ENCODE peak calls at places on chromosomes 16 and 17, in six cellular contexts. One of them, this sample, is unnamed.

GRCh38 chr17:7912927-7913524 is 3.1 kb downstream of the RNF227 start:
- DNase-seq in neural progenitor cell: peak
- DNase-seq in H1: no peak
- DNase-seq in iPS DF 6.9: no peak
- DNase-seq in spleen: no peak
- DNase-seq in foreskin fibroblast: peak
- DNase-seq in this sample: no peak

GRCh38 chr17:9074106-9074505 is 52.8 kb downstream of the NTN1 start:
- DNase-seq in neural progenitor cell: no peak
- DNase-seq in H1: no peak
- DNase-seq in iPS DF 6.9: no peak
- DNase-seq in spleen: no peak
- DNase-seq in foreskin fibroblast: no peak
- DNase-seq in this sample: no peak

GRCh38 chr17:16214190-16215001 is 938 bp downstream of the NCOR1 start:
- DNase-seq in neural progenitor cell: peak
- DNase-seq in H1: no peak
- DNase-seq in iPS DF 6.9: no peak
- DNase-seq in spleen: no peak
- DNase-seq in foreskin fibroblast: no peak
- DNase-seq in this sample: no peak

GRCh38 chr17:65799454-65799853 is 238.0 kb upstream of the AXIN2 start:
- DNase-seq in neural progenitor cell: no peak
- DNase-seq in H1: no peak
- DNase-seq in iPS DF 6.9: no peak
- DNase-seq in spleen: no peak
- DNase-seq in foreskin fibroblast: no peak
- DNase-seq in this sample: no peak

GRCh38 chr17:62178579-62178978 is 113.5 kb upstream of the MED13 start:
- DNase-seq in neural progenitor cell: no peak
- DNase-seq in H1: no peak
- DNase-seq in iPS DF 6.9: no peak
- DNase-seq in spleen: no peak
- DNase-seq in foreskin fibroblast: peak
- DNase-seq in this sample: no peak

GRCh38 chr16:23359092-23359760 is 57.1 kb downstream of the SCNN1B start:
- DNase-seq in neural progenitor cell: no peak
- DNase-seq in H1: no peak
- DNase-seq in iPS DF 6.9: no peak
- DNase-seq in spleen: peak
- DNase-seq in foreskin fibroblast: peak
- DNase-seq in this sample: no peak

GRCh38 chr17:40921026-40921425 is 16.4 kb downstream of the KRT23 start:
- DNase-seq in neural progenitor cell: no peak
- DNase-seq in H1: no peak
- DNase-seq in iPS DF 6.9: no peak
- DNase-seq in spleen: no peak
- DNase-seq in foreskin fibroblast: peak
- DNase-seq in this sample: no peak

GRCh38 chr17:73203788-73204479 is 11.1 kb downstream of the COG1 start:
- DNase-seq in neural progenitor cell: no peak
- DNase-seq in H1: no peak
- DNase-seq in iPS DF 6.9: no peak
- DNase-seq in spleen: no peak
- DNase-seq in foreskin fibroblast: no peak
- DNase-seq in this sample: no peak

GRCh38 chr17:50588391-50589111 is 28.0 kb downstream of the CACNA1G start:
- DNase-seq in neural progenitor cell: no peak
- DNase-seq in H1: no peak
- DNase-seq in iPS DF 6.9: no peak
- DNase-seq in spleen: no peak
- DNase-seq in foreskin fibroblast: no peak
- DNase-seq in this sample: no peak

GRCh38 chr17:82667668-82668000 is 19.4 kb upstream of the WDR45B start:
- DNase-seq in neural progenitor cell: no peak
- DNase-seq in H1: no peak
- DNase-seq in iPS DF 6.9: no peak
- DNase-seq in spleen: no peak
- DNase-seq in foreskin fibroblast: no peak
- DNase-seq in this sample: no peak

GRCh38 chr16:54034684-54035083 is 251.9 kb downstream of the IRX3 start:
- DNase-seq in neural progenitor cell: no peak
- DNase-seq in H1: no peak
- DNase-seq in iPS DF 6.9: no peak
- DNase-seq in spleen: no peak
- DNase-seq in foreskin fibroblast: peak
- DNase-seq in this sample: no peak

GRCh38 chr17:72811976-72812687 is 280.4 kb downstream of the SLC39A11 start:
- DNase-seq in neural progenitor cell: no peak
- DNase-seq in H1: no peak
- DNase-seq in iPS DF 6.9: no peak
- DNase-seq in spleen: no peak
- DNase-seq in foreskin fibroblast: no peak
- DNase-seq in this sample: no peak

GRCh38 chr17:83180264-83180995 is 101.0 kb downstream of the METRNL start:
- DNase-seq in neural progenitor cell: no peak
- DNase-seq in H1: no peak
- DNase-seq in iPS DF 6.9: no peak
- DNase-seq in spleen: no peak
- DNase-seq in foreskin fibroblast: no peak
- DNase-seq in this sample: no peak

GRCh38 chr16:12661656-12662172 is 142.0 kb downstream of the CPPED1 start:
- DNase-seq in neural progenitor cell: peak
- DNase-seq in H1: peak
- DNase-seq in iPS DF 6.9: peak
- DNase-seq in spleen: no peak
- DNase-seq in foreskin fibroblast: peak
- DNase-seq in this sample: no peak

GRCh38 chr16:27312580-27313421 is 973 bp upstream of the IL4R start:
- DNase-seq in neural progenitor cell: no peak
- DNase-seq in H1: no peak
- DNase-seq in iPS DF 6.9: no peak
- DNase-seq in spleen: no peak
- DNase-seq in foreskin fibroblast: no peak
- DNase-seq in this sample: no peak

GRCh38 chr16:81158964-81159363 is 62.8 kb upstream of the GCSH start:
- DNase-seq in neural progenitor cell: peak
- DNase-seq in H1: no peak
- DNase-seq in iPS DF 6.9: no peak
- DNase-seq in spleen: no peak
- DNase-seq in foreskin fibroblast: no peak
- DNase-seq in this sample: no peak

GRCh38 chr17:49739662-49740271 is 24.2 kb downstream of the FAM117A start:
- DNase-seq in neural progenitor cell: no peak
- DNase-seq in H1: no peak
- DNase-seq in iPS DF 6.9: no peak
- DNase-seq in spleen: peak
- DNase-seq in foreskin fibroblast: peak
- DNase-seq in this sample: no peak

DNA sequence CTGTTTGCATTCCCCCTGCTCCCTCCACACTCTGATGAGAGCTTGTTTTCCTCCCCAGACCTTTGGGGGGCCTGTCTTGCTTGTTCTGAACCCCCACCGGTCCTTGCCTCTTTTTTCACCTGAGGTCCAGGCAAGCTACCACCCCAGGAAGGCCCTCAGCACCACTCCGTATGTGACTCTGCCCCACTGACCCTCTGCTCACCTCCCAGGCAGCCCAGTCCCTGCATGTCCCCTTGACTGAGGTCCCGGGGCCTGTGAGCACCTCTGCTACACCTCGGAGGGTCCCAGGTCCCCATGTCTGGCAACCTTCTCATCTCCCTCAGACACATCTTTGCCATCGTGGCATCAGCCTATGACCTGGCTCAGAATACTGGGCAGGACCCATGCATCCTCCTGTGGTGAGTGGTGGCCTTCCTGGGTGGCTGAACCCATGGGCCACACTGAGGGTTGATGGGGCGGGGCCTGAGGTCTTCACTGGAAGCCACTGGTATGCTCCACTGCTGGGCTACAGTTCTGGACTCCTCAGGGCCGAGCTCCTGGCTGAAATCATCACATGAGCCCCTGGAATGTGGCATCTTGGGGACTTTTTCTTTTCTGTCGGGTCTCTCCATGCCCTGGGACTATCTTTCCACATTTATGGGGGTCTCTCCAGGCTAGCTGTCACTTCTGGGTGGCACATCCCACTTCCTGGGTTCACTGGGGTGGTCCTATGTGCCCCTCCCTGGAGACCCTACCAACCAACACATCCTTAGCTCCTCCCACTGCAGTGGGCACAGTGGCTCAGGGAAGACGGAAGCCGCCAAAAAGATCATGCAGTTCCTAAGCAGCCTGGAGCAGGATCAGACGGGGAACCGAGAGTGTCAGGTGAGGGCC is 3.5 kb downstream of the MYO15B start:
- DNase-seq in neural progenitor cell: no peak
- DNase-seq in H1: no peak
- DNase-seq in iPS DF 6.9: no peak
- DNase-seq in spleen: no peak
- DNase-seq in foreskin fibroblast: no peak
- DNase-seq in this sample: no peak
- H3K4me3 ChIP-seq in neural progenitor cell: no peak
- H3K4me3 ChIP-seq in H1: no peak
- H3K4me3 ChIP-seq in iPS DF 6.9: no peak
- H3K4me3 ChIP-seq in spleen: no peak
- H3K4me3 ChIP-seq in foreskin fibroblast: no peak
- H3K4me3 ChIP-seq in this sample: no peak

GRCh38 chr16:31006589-31006988 is 3.8 kb downstream of the STX1B start:
- DNase-seq in neural progenitor cell: no peak
- DNase-seq in H1: no peak
- DNase-seq in iPS DF 6.9: no peak
- DNase-seq in spleen: no peak
- DNase-seq in foreskin fibroblast: no peak
- DNase-seq in this sample: no peak

GRCh38 chr16:31005350-31006085 is 4.9 kb downstream of the STX1B start:
- DNase-seq in neural progenitor cell: no peak
- DNase-seq in H1: no peak
- DNase-seq in iPS DF 6.9: no peak
- DNase-seq in spleen: no peak
- DNase-seq in foreskin fibroblast: peak
- DNase-seq in this sample: no peak

GRCh38 chr16:31007684-31008083 is 2.8 kb downstream of the STX1B start:
- DNase-seq in neural progenitor cell: no peak
- DNase-seq in H1: no peak
- DNase-seq in iPS DF 6.9: no peak
- DNase-seq in spleen: no peak
- DNase-seq in foreskin fibroblast: no peak
- DNase-seq in this sample: no peak

GRCh38 chr16:31004658-31005057 is 5.8 kb downstream of the STX1B start:
- DNase-seq in neural progenitor cell: no peak
- DNase-seq in H1: no peak
- DNase-seq in iPS DF 6.9: no peak
- DNase-seq in spleen: no peak
- DNase-seq in foreskin fibroblast: no peak
- DNase-seq in this sample: no peak

DNA sequence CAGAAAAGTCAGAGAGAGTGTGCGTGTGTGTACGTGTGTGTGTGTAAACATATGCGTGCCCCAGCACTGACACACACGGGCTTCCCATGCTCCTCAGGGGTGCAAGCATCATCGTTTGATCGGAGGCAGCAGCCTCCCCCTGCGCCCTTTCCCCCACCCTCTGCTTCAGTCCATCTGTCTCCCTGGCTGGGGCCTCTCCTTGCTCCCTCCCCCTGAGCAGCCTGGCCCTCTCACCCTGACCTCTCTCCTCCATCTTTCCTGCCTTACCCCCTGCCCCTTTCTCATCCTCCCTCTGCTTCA is 4.4 kb downstream of the STX1B start:
- DNase-seq in neural progenitor cell: no peak
- DNase-seq in H1: no peak
- DNase-seq in iPS DF 6.9: no peak
- DNase-seq in spleen: no peak
- DNase-seq in foreskin fibroblast: no peak
- DNase-seq in this sample: no peak
- H3K4me3 ChIP-seq in neural progenitor cell: no peak
- H3K4me3 ChIP-seq in H1: no peak
- H3K4me3 ChIP-seq in iPS DF 6.9: no peak
- H3K4me3 ChIP-seq in spleen: no peak
- H3K4me3 ChIP-seq in foreskin fibroblast: no peak
- H3K4me3 ChIP-seq in this sample: no peak

DNA sequence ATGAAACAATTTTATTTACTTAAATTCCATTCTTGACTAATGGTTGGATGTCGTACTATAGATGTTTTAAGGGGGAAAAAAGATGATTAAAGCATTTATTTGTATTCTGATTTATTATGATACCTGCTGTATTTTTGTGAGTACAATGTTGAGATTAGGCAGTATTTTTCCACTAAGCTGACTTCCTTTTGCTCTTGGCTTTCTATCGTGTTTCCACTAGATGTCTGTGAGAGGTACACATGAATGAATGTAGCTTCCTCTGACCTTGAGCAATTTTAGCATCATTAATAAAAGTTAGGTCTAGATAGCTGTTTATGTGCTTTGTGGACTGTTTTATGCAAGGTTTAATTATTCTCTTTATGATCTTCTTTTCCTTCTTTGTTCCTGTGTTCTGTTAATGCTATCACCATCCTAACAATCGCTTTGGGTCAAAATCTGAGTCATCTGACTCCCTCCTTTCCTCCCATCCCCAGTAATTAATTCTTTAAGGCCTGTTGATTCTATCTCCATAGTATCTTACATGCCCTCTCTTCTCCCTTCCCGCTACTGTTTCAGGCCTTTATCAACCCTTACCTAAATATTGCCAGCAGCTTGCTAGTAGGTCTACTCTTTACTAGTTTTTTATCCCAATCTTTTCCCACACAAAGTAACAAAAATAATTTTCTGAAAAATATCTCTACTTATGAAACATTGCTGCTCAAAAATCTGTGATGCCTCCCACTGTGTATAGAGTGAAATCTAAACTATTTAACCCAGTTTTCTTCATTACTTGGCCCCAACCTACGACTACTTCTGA is 76.0 kb downstream of the VMP1 start:
- DNase-seq in neural progenitor cell: no peak
- DNase-seq in H1: no peak
- DNase-seq in iPS DF 6.9: no peak
- DNase-seq in spleen: no peak
- DNase-seq in foreskin fibroblast: peak
- DNase-seq in this sample: no peak
- H3K4me3 ChIP-seq in neural progenitor cell: no peak
- H3K4me3 ChIP-seq in H1: no peak
- H3K4me3 ChIP-seq in iPS DF 6.9: no peak
- H3K4me3 ChIP-seq in spleen: no peak
- H3K4me3 ChIP-seq in foreskin fibroblast: no peak
- H3K4me3 ChIP-seq in this sample: no peak

GRCh38 chr16:21584817-21585216 is 14.6 kb upstream of the METTL9 start:
- DNase-seq in neural progenitor cell: no peak
- DNase-seq in H1: no peak
- DNase-seq in iPS DF 6.9: no peak
- DNase-seq in spleen: no peak
- DNase-seq in foreskin fibroblast: no peak
- DNase-seq in this sample: no peak

GRCh38 chr16:21590791-21591190 is 8.6 kb upstream of the METTL9 start:
- DNase-seq in neural progenitor cell: no peak
- DNase-seq in H1: no peak
- DNase-seq in iPS DF 6.9: no peak
- DNase-seq in spleen: no peak
- DNase-seq in foreskin fibroblast: peak
- DNase-seq in this sample: no peak

GRCh38 chr16:21593530-21594289 is 5.7 kb upstream of the METTL9 start:
- DNase-seq in neural progenitor cell: no peak
- DNase-seq in H1: no peak
- DNase-seq in iPS DF 6.9: no peak
- DNase-seq in spleen: no peak
- DNase-seq in foreskin fibroblast: no peak
- DNase-seq in this sample: no peak

GRCh38 chr16:21589551-21589950 is 9.8 kb upstream of the METTL9 start:
- DNase-seq in neural progenitor cell: no peak
- DNase-seq in H1: no peak
- DNase-seq in iPS DF 6.9: no peak
- DNase-seq in spleen: no peak
- DNase-seq in foreskin fibroblast: no peak
- DNase-seq in this sample: no peak

GRCh38 chr16:21590287-21590686 is 9.1 kb upstream of the METTL9 start:
- DNase-seq in neural progenitor cell: no peak
- DNase-seq in H1: no peak
- DNase-seq in iPS DF 6.9: no peak
- DNase-seq in spleen: no peak
- DNase-seq in foreskin fibroblast: peak
- DNase-seq in this sample: no peak
- H3K4me3 ChIP-seq in neural progenitor cell: no peak
- H3K4me3 ChIP-seq in H1: no peak
- H3K4me3 ChIP-seq in iPS DF 6.9: no peak
- H3K4me3 ChIP-seq in spleen: no peak
- H3K4me3 ChIP-seq in foreskin fibroblast: no peak
- H3K4me3 ChIP-seq in this sample: no peak

This sample was measured in skeletal muscle cell.